ENCODE peak calls at places on chromosome 9, in seven cellular contexts. T is Daoy; Q is substantia nigra; Z is HuH-7; U is dorsolateral prefrontal cortex; W is activated naive CD4-positive, alpha-beta T cell treated with anti-CD3 and anti-CD28 coated beads, Interleukin-2, amount 10 ng/mL, durations not matched to agents 7 days and 5 days; K is stimulated activated naive CD8-positive, alpha-beta T cell treated with anti-CD3 and anti-CD28 coated beads, Interleukin-15, amount 100 ng/mL, for 72 hours. D is an unnamed sample.

GRCh38 chr9:80649001-80649420 is 1040.3 kb downstream of the TLE1 start:
- DNase-seq in T (peak), Q (no peak), Z (no peak), U (no peak), W (no peak), K (no peak), D (no peak)

GRCh38 chr9:77648458-77649108 is 461 bp upstream of the GNA14 start:
- DNase-seq in T (peak), Q (no peak), Z (no peak), U (peak), W (peak), K (peak), D (no peak)

GRCh38 chr9:124302921-124303320 is 45.2 kb downstream of the NEK6 start:
- DNase-seq in T (no peak), Q (no peak), Z (no peak), U (no peak), W (no peak), K (no peak), D (no peak)

GRCh38 chr9:86043586-86043985 is 55.8 kb downstream of the GOLM1 start:
- DNase-seq in T (no peak), Q (no peak), Z (no peak), U (no peak), W (no peak), K (no peak), D (no peak)

GRCh38 chr9:126852289-126852688 is 8.2 kb upstream of the ZBTB34 start:
- DNase-seq in T (no peak), Q (no peak), Z (no peak), U (no peak), W (no peak), K (no peak), D (no peak)

GRCh38 chr9:7560669-7561305 is 238.8 kb downstream of the DMAC1 start:
- DNase-seq in T (no peak), Q (no peak), Z (no peak), U (no peak), W (no peak), K (no peak), D (no peak)

GRCh38 chr9:137447722-137448568 is 6.8 kb upstream of the ENTPD8 start:
- DNase-seq in T (no peak), Q (no peak), Z (no peak), U (no peak), W (no peak), K (no peak), D (no peak)

GRCh38 chr9:113306566-113306965 is 3.4 kb upstream of the RNF183 start:
- DNase-seq in T (no peak), Q (no peak), Z (no peak), U (no peak), W (no peak), K (no peak), D (no peak)

GRCh38 chr9:126482361-126483044 is 131.2 kb upstream of the LMX1B start:
- DNase-seq in T (peak), Q (no peak), Z (no peak), U (peak), W (no peak), K (no peak), D (no peak)

GRCh38 chr9:14155237-14155636 is 158.7 kb downstream of the NFIB start:
- DNase-seq in T (no peak), Q (no peak), Z (no peak), U (no peak), W (no peak), K (no peak), D (no peak)

GRCh38 chr9:78985084-78985738 is 586.6 kb upstream of the TLE4 start:
- DNase-seq in T (peak), Q (no peak), Z (no peak), U (no peak), W (no peak), K (no peak), D (no peak)

GRCh38 chr9:3043369-3043768 is 199.5 kb upstream of the PUM3 start:
- DNase-seq in T (no peak), Q (no peak), Z (no peak), U (no peak), W (no peak), K (no peak), D (no peak)

GRCh38 chr9:109117856-109118801 is 1.6 kb downstream of the TMEM245 start:
- DNase-seq in T (peak), Q (no peak), Z (peak), U (no peak), W (peak), K (peak), D (no peak)

GRCh38 chr9:123121457-123121856 is 88.0 kb downstream of the GPR21 start:
- DNase-seq in T (no peak), Q (no peak), Z (peak), U (no peak), W (no peak), K (no peak), D (no peak)

GRCh38 chr9:101477736-101478135 is 42.2 kb upstream of the ALDOB start:
- DNase-seq in T (peak), Q (no peak), Z (no peak), U (no peak), W (no peak), K (no peak), D (no peak)

GRCh38 chr9:2276296-2276695 is 261.1 kb downstream of the SMARCA2 start:
- DNase-seq in T (no peak), Q (no peak), Z (no peak), U (no peak), W (no peak), K (no peak), D (no peak)

GRCh38 chr9:136547508-136548215 is 1.8 kb upstream of the NOTCH1 start:
- DNase-seq in T (no peak), Q (no peak), Z (no peak), U (no peak), W (no peak), K (no peak), D (no peak)

GRCh38 chr9:126722922-126723806 is 81.7 kb upstream of the ZBTB43 start:
- DNase-seq in T (peak), Q (no peak), Z (no peak), U (no peak), W (peak), K (peak), D (no peak)

D was measured in cortex of kidney.